ENCODE peak calls at places on chromosomes 6 and 20, in eight cellular contexts. B is hippocampal formation, G is IMR-90, M is left cardiac atrium, L is MV-4-11, V is AG10803, F is mucosa of descending colon, Z is left ventricle myocardium inferior. O is an unnamed sample.

GRCh38 chr6:119224095-119224701 is 125.4 kb downstream of the MAN1A1 start:
- DNase-seq in F (no peak), G (no peak), M (no peak), V (no peak), B (no peak), L (no peak), Z (no peak), O (peak)

GRCh38 chr6:139449611-139450000 is 75.2 kb upstream of the CITED2 start:
- DNase-seq in G (peak), F (no peak), V (peak), L (no peak), M (no peak), Z (no peak), B (no peak), O (no peak)

GRCh38 chr6:42704251-42704936 is 18.0 kb downstream of the PRPH2 start:
- DNase-seq in Z (no peak), V (no peak), M (peak), L (no peak), F (no peak), B (no peak), G (no peak), O (no peak)

GRCh38 chr20:49534314-49534713 is 33.6 kb downstream of the PTGIS start:
- DNase-seq in Z (no peak), F (peak), V (peak), L (peak), G (peak), B (peak), M (no peak), O (peak)

GRCh38 chr6:41780623-41781301 is at the start of gene PRICKLE4:
- DNase-seq in G (no peak), L (no peak), V (no peak), M (peak), Z (peak), B (no peak), F (peak), O (peak)

GRCh38 chr6:63236398-63236817 is 25.1 kb downstream of the FKBP1C start:
- DNase-seq in B (no peak), F (no peak), M (no peak), L (no peak), G (no peak), Z (no peak), V (no peak), O (no peak)

GRCh38 chr20:59042151-59042795 is at the start of gene PRELID3B:
- DNase-seq in L (peak), B (no peak), M (no peak), G (no peak), Z (peak), F (peak), V (peak), O (no peak)

GRCh38 chr6:27902335-27903314 is 9.6 kb downstream of the OR2B2 start:
- DNase-seq in G (peak), M (peak), Z (peak), F (peak), L (peak), B (peak), V (peak), O (peak)

GRCh38 chr6:41724638-41725501 is 10.5 kb downstream of the TFEB start:
- DNase-seq in B (no peak), L (no peak), M (no peak), V (peak), F (no peak), G (no peak), Z (no peak), O (no peak)

GRCh38 chr6:133314951-133315350 is 73.8 kb downstream of the EYA4 start:
- DNase-seq in G (no peak), M (no peak), F (no peak), Z (no peak), B (no peak), L (no peak), V (no peak), O (no peak)

GRCh38 chr6:161435426-161436065 is 161.7 kb upstream of the AGPAT4 start:
- DNase-seq in M (no peak), B (no peak), G (no peak), V (peak), Z (no peak), L (no peak), F (no peak), O (no peak)

GRCh38 chr20:4449977-4450715 is 271.6 kb upstream of the PRND start:
- DNase-seq in L (peak), G (peak), B (no peak), M (no peak), Z (no peak), V (peak), F (no peak), O (no peak)

GRCh38 chr6:91626935-91627334 is 1040.1 kb upstream of the MAP3K7 start:
- DNase-seq in V (no peak), G (no peak), Z (no peak), M (no peak), L (no peak), B (no peak), F (no peak), O (peak)

GRCh38 chr6:14921170-14921569 is 324.7 kb upstream of the JARID2 start:
- DNase-seq in Z (peak), M (peak), V (no peak), F (peak), G (peak), B (peak), L (peak), O (no peak)

GRCh38 chr20:55918471-55918870 is 86.8 kb downstream of the CBLN4 start:
- DNase-seq in L (no peak), F (no peak), Z (no peak), G (no peak), V (no peak), B (no peak), M (no peak), O (no peak)

GRCh38 chr6:75334266-75335040 is 49.9 kb upstream of the TMEM30A start:
- DNase-seq in B (no peak), V (peak), M (peak), F (no peak), G (peak), Z (no peak), L (no peak), O (no peak)

GRCh38 chr6:29992792-29993191 is 50.5 kb downstream of the HLA-A start:
- DNase-seq in M (no peak), G (peak), F (no peak), B (no peak), L (no peak), V (peak), Z (no peak), O (no peak)

GRCh38 chr6:8085053-8085511 is 17.3 kb downstream of the EEF1E1 start:
- DNase-seq in V (peak), M (peak), B (no peak), G (peak), Z (no peak), L (peak), F (no peak), O (no peak)

GRCh38 chr6:88983532-88983931 is 20.1 kb upstream of the RNGTT start:
- DNase-seq in Z (no peak), F (peak), B (no peak), G (peak), M (no peak), L (peak), V (peak), O (no peak)

GRCh38 chr6:150308812-150309475 is 59.9 kb upstream of the IYD start:
- DNase-seq in L (no peak), B (no peak), V (no peak), F (no peak), G (no peak), M (no peak), Z (no peak), O (no peak)

GRCh38 chr6:34858681-34859080 is 29.2 kb downstream of the TAF11 start:
- DNase-seq in V (no peak), F (no peak), Z (no peak), M (no peak), L (no peak), G (no peak), B (no peak), O (no peak)

GRCh38 chr6:166381733-166382499 is 824 bp downstream of the MPC1 start:
- DNase-seq in Z (peak), M (peak), G (peak), F (peak), B (peak), L (peak), V (peak), O (peak)

GRCh38 chr6:16148498-16148897 is 19.6 kb downstream of the MYLIP start:
- DNase-seq in V (no peak), G (no peak), L (no peak), F (peak), M (no peak), B (no peak), Z (no peak), O (no peak)

GRCh38 chr6:46996860-46997641 is 45.1 kb downstream of the ADGRF1 start:
- DNase-seq in F (peak), Z (no peak), B (no peak), M (no peak), L (no peak), V (no peak), G (no peak), O (no peak)

GRCh38 chr6:29887819-29888581 is 54.3 kb upstream of the HLA-A start:
- DNase-seq in B (peak), Z (peak), G (peak), M (peak), F (peak), L (no peak), V (peak), O (peak)

GRCh38 chr6:56155634-56156141 is 91.7 kb downstream of the COL21A1 start:
- DNase-seq in Z (no peak), F (no peak), B (no peak), V (no peak), M (no peak), L (no peak), G (no peak), O (no peak)

GRCh38 chr6:168035098-168035660 is 37.7 kb downstream of the KIF25 start:
- DNase-seq in F (peak), M (peak), Z (peak), V (peak), L (no peak), B (no peak), G (peak), O (peak)

GRCh38 chr6:29500594-29500993 is 12.8 kb upstream of the MAS1L start:
- DNase-seq in L (no peak), V (no peak), F (no peak), Z (no peak), M (no peak), B (no peak), G (no peak), O (no peak)

GRCh38 chr6:148972481-148972880 is 225.7 kb downstream of the UST start:
- DNase-seq in L (no peak), F (peak), Z (no peak), V (no peak), G (no peak), M (no peak), B (no peak), O (peak)

GRCh38 chr20:21519136-21519584 is 5.3 kb upstream of the NKX2-2 start:
- DNase-seq in L (no peak), F (no peak), G (no peak), Z (no peak), M (no peak), B (no peak), V (no peak), O (peak)

GRCh38 chr20:37695684-37696342 is 2.0 kb downstream of the CTNNBL1 start:
- DNase-seq in V (no peak), L (no peak), G (no peak), B (no peak), F (no peak), M (no peak), Z (no peak), O (no peak)

GRCh38 chr20:5135363-5136012 is 8.7 kb downstream of the CDS2 start:
- DNase-seq in L (no peak), G (no peak), V (no peak), Z (no peak), B (peak), F (no peak), M (no peak), O (no peak)